ENCODE peak calls at places on chromosomes 12 and 14, in five cellular contexts. W is A549, I is tibial nerve, G is HepG2, F is ovary. Y is an unnamed sample.
A peak's percentile ranks its signal among the peaks of the same experiment; 100 is the strongest.

GRCh38 chr14:89794096-89794495 is 160.4 kb downstream of the EFCAB11 start:
- DNase-seq in I (peak; percentile 63), F (no peak), W (no peak), G (no peak), Y (no peak)

GRCh38 chr14:51382506-51382905 is 142.5 kb downstream of the TMX1 start:
- DNase-seq in G (no peak), W (no peak), F (no peak), I (no peak), Y (no peak)

GRCh38 chr12:46005151-46005797 is 14.9 kb upstream of the SCAF11 start:
- DNase-seq in W (peak; percentile 14), I (no peak), G (no peak), F (no peak), Y (no peak)

GRCh38 chr14:91229743-91230200 is 14.7 kb downstream of the GPR68 start:
- DNase-seq in W (no peak), F (no peak), G (no peak), I (no peak), Y (peak; percentile 48)

GRCh38 chr14:80390911-80391310 is 179.6 kb upstream of the DIO2 start:
- DNase-seq in F (no peak), G (no peak), W (peak; percentile 28), I (no peak), Y (no peak)

GRCh38 chr12:11593013-11593412 is 56.5 kb upstream of the ETV6 start:
- DNase-seq in G (no peak), F (no peak), I (no peak), W (no peak), Y (no peak)

GRCh38 chr12:6965714-6966113 is 4.8 kb downstream of the PHB2 start:
- DNase-seq in G (no peak), I (no peak), W (no peak), F (no peak), Y (no peak)

GRCh38 chr12:71139153-71139735 is 18.6 kb downstream of the TSPAN8 start:
- DNase-seq in I (no peak), F (no peak), W (no peak), G (peak; percentile 61), Y (peak; percentile 34)

GRCh38 chr14:66850258-66850897 is 338.9 kb upstream of the GARIN2 start:
- DNase-seq in I (no peak), F (no peak), W (no peak), G (no peak), Y (no peak)

GRCh38 chr12:1246637-1247036 is 255.6 kb downstream of the ERC1 start:
- DNase-seq in W (no peak), I (no peak), F (no peak), G (no peak), Y (no peak)

GRCh38 chr14:24831677-24832076 is 197.7 kb upstream of the GZMB start:
- DNase-seq in I (no peak), G (no peak), W (no peak), F (no peak), Y (no peak)

GRCh38 chr12:32811686-32812392 is 56.1 kb upstream of the YARS2 start:
- DNase-seq in G (no peak), W (no peak), F (no peak), I (no peak), Y (no peak)

DNA sequence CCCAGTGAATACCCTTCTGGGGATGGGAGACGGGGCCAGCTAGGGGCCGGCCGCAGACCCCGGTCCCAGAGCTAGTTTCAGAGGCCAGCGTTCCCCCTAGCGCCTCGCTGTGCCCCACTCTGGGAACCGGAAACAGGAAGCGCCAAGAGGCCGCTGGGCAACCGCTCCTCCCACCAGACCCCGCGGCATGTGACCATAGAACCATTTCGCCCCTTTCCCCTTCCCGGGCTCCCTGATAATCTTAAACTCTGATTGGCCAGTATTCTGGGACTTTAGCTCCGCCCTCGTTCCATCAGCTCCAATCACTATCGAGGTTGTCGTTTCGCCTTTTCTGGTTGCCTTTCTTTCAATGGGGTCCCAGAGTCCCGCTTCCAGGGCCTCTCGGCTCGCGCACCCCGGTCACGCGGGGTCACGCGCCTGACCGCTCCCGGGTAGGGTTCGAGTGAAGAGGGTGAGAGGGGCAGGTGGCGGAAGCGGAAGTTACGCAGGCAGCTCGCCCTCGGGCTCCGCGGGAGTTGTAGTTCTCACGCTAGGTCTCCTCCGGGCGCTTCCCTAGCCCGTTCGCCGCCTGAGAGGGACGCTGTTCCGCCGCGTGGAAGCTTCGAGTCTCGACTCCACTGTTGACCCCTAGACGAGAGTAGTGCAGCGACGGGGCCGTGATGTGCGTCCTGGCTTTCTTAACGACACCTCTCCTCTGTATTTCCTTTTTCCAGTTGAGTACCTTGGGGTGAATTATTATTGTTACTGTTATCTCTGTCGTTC is at the start of gene M6PR:
- DNase-seq in W (peak; percentile 98), F (peak; percentile 91), G (peak; percentile 97), I (peak; percentile 93), Y (peak; percentile 94)
- TF ChIP-seq EP300 in W (no peak), F (no peak), G (peak; percentile 11), I (peak; percentile 89), Y (no peak)

DNA sequence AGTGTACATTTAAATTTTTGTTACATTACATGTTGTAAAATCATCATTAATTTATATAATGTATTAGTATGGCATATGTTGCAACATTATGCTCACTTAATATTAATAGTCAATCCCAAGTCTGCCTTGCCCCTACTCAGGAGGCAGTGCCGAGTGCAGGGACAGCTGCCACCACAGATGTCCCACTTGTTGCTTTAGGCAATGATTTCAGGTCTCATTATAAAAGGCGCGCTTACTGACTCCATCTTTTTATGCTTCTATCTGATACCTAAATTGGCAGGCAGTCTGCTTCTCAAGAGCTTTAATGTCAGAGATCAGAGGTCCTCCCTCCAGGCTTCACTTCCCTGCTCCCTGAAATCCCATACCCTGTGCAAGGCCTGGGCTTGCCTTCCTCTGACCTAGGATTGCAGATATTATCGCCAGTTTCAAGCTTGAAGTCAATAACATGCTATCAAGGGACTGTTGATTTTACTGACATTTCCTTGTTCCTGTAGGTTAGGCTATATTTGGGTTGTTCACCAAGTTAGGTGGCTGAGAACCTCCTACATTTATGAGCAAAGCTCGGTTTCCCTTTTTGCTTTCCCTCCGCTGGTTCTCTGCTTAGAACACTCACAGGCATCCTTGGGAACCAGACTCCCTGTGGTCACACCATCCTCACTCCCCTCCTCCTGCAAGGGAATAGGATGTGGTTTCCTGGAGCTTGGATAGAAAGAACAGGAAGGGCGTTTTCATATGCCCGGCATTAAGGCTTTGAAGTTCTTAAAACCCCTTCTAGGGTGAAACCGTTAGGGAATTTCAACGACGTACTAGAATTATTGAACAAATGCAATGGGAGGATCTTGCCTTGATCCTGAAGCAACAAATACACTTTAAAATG is 208.4 kb upstream of the FKBP4 start:
- DNase-seq in F (no peak), I (no peak), G (no peak), W (no peak), Y (no peak)
- H3K27ac ChIP-seq in F (no peak overlapping the region), I (no peak overlapping the region), G (no peak overlapping the region), W (no peak overlapping the region), Y (peak overlapping the region; percentile 26)

GRCh38 chr14:92362781-92363235 is 39.8 kb downstream of the SLC24A4 start:
- DNase-seq in W (peak; percentile 32), F (no peak), G (no peak), I (no peak), Y (peak; percentile 18)
- H3K4me1 ChIP-seq in W (peaks cover 6% of the 10 kb centered on the region), F (no peaks in the 10 kb centered on the region), G (peaks cover 12% of the 10 kb centered on the region), I (no peaks in the 10 kb centered on the region), Y (no peaks in the 10 kb centered on the region)

DNA sequence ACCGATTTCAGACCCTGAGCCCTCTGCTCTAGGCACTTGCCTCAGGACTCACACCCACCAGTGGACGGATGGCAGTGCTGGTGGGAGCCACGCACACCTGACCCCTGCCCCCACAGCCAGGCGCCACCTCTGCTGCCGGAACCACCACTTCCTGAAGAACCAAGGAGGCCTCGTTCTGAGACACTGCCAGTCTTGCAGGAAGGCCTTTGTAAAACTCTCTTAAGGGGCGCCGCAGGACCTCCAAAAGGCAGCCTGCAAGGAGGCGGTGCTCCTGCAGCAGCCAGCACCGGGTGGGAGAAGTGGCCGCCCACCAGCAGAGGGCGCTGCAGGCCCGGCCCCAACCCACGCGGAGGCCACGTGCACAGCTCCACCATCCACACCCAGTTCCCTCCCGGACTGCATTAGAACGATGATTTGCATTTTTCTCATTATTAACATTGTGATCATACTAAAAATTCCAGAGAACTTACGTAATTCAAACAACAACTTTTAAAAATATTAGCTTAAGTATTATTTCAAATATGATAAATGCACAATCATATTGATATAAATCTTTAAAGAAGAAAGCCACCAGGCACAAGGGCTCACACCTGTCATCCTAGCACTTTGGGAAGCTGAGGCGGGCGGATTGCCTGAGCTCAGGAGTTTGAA is 12.8 kb downstream of the STX2 start:
- DNase-seq in W (peak; percentile 53), F (no peak), G (peak; percentile 33), I (no peak), Y (peak; percentile 53)
- TF ChIP-seq EP300 in W (no peak), F (no peak), G (no peak), I (no peak), Y (no peak)

GRCh38 chr12:114903394-114903748 is 219.4 kb upstream of the TBX3 start:
- DNase-seq in I (no peak), G (no peak), W (no peak), F (no peak), Y (no peak)
- H3K27ac ChIP-seq in I (no peak overlapping the region), G (no peak overlapping the region), W (no peak overlapping the region), F (no peak overlapping the region), Y (no peak overlapping the region)

DNA sequence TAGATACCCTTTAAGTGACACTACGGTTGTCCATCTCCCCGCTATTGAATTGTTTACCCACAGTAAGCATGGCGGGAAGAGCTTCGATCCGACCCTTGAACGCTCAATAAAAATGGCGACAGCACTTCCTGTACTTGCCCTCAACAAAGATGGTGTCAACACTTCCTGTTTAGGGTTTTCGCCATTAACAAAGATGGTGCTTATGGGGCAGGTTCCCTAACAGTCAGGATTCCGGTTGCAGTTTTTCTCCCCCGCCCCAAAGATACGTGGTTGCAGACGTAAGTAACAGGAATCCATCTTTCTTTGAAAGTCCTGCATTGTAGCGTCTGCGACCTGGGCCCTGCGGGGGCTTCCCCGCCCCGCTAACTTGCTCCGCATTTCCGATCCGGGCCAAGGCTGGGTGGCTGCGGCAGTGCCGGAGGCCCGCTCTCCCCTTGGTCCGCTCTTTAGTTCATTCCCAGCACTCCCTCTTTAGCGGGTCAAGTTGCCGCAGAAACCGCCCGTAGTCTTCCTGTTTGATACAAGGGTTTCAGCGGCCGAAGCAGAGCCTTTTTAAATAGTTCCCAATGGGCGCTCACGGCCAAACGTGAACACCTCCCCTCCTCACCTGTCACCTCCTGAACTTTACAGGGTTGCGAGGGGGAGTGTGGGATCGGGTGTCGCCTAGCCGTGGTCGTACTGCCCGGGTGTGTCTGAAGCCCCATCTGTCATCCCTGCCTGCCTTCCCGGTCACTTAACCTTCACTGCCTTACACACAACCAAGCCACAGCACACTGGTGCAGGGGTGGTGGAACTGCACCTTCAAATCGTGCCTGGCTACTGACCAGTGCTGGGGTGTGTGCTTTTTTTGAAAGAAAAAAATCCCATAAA is at the start of gene CRADD:
- DNase-seq in W (peak; percentile 76), I (peak; percentile 84), G (peak; percentile 98), F (peak; percentile 79), Y (peak; percentile 82)
- H3K4me1 ChIP-seq in W (peaks cover 7% of the 10 kb centered on the region), I (no peaks in the 10 kb centered on the region), G (peaks cover 35% of the 10 kb centered on the region), F (peaks cover 6% of the 10 kb centered on the region), Y (peaks cover 4% of the 10 kb centered on the region)

DNA sequence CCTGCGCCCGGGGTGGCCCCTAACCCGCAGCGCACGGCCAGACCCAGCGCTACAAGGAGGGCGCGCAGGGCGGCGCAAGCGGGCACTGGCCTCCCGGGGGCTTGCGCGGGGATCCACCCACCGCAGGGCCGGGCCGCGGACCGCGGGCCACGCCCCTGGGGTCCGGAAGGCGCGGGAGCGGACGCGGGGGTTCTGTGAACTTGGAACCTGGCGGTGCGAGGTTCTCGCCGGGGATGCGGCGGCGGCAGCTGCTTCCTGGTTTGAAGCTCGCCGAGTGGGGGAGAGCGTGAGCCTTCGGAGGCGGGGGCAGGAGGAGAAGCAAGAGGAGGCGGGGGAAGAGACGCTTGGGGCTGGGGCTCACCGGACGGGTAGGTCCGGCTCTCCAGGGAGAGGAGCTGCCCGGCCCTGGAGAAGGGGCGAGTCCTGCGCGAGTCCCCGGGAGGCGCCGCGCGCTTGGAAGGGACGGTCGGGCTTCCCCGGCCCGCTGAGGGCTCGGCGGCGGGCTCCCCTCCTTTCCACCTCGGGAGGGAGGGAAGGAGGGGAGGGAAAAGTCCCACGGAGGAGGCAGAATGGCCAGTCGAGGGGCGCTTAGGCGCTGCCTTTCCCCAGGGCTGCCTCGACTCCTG is at the start of gene PRKCH:
- DNase-seq in G (peak; percentile 11), F (peak; percentile 37), I (peak; percentile 47), W (peak; percentile 65), Y (peak; percentile 79)
- TF ChIP-seq EP300 in G (no peak), F (no peak), I (no peak), W (no peak), Y (no peak)